ENCODE peak calls at places on chromosome 19, in nine cellular contexts. One of them, this sample, is unnamed. For H3K4me1, the result is how much of the 10 kb centered on the place peaks cover.

GRCh38 chr19:32450217-32450616 is 44.6 kb downstream of the DPY19L3 start:
- DNase-seq in transverse colon: no peak
- DNase-seq in tibial nerve: no peak
- DNase-seq in sigmoid colon: no peak
- DNase-seq in stomach: no peak
- DNase-seq in upper lobe of left lung: no peak
- DNase-seq in ovary: no peak
- DNase-seq in SK-N-SH: no peak
- DNase-seq in H1: no peak
- DNase-seq in this sample: no peak

GRCh38 chr19:8426283-8426682 is 13.2 kb downstream of the MARCHF2 start:
- DNase-seq in upper lobe of left lung: no peak
- DNase-seq in H1: no peak
- DNase-seq in ovary: no peak
- DNase-seq in SK-N-SH: no peak
- DNase-seq in sigmoid colon: no peak
- DNase-seq in stomach: no peak
- DNase-seq in tibial nerve: no peak
- DNase-seq in transverse colon: no peak
- DNase-seq in this sample: no peak

GRCh38 chr19:33698576-33699435 is 77.1 kb downstream of the CHST8 start:
- DNase-seq in upper lobe of left lung: no peak
- DNase-seq in tibial nerve: no peak
- DNase-seq in transverse colon: no peak
- DNase-seq in stomach: no peak
- DNase-seq in SK-N-SH: peak
- DNase-seq in ovary: no peak
- DNase-seq in H1: no peak
- DNase-seq in sigmoid colon: peak
- DNase-seq in this sample: peak

GRCh38 chr19:6768236-6768785 is 1.1 kb upstream of the SH2D3A start:
- DNase-seq in H1: no peak
- DNase-seq in ovary: no peak
- DNase-seq in transverse colon: no peak
- DNase-seq in tibial nerve: no peak
- DNase-seq in SK-N-SH: no peak
- DNase-seq in upper lobe of left lung: no peak
- DNase-seq in sigmoid colon: no peak
- DNase-seq in stomach: no peak
- DNase-seq in this sample: no peak

GRCh38 chr19:17052439-17052838 is 22.8 kb downstream of the HAUS8 start:
- DNase-seq in upper lobe of left lung: peak
- DNase-seq in transverse colon: peak
- DNase-seq in SK-N-SH: peak
- DNase-seq in H1: no peak
- DNase-seq in tibial nerve: no peak
- DNase-seq in ovary: no peak
- DNase-seq in stomach: peak
- DNase-seq in sigmoid colon: no peak
- DNase-seq in this sample: no peak

GRCh38 chr19:14073925-14074838 is 1.6 kb downstream of the MISP3 start:
- DNase-seq in tibial nerve: no peak
- DNase-seq in transverse colon: peak
- DNase-seq in sigmoid colon: peak
- DNase-seq in SK-N-SH: peak
- DNase-seq in stomach: peak
- DNase-seq in H1: no peak
- DNase-seq in ovary: no peak
- DNase-seq in upper lobe of left lung: no peak
- DNase-seq in this sample: no peak

GRCh38 chr19:13839193-13839937 is 37.6 kb upstream of the NANOS3 start:
- DNase-seq in ovary: peak
- DNase-seq in upper lobe of left lung: peak
- DNase-seq in stomach: peak
- DNase-seq in transverse colon: peak
- DNase-seq in sigmoid colon: peak
- DNase-seq in tibial nerve: peak
- DNase-seq in SK-N-SH: peak
- DNase-seq in H1: no peak
- DNase-seq in this sample: peak

GRCh38 chr19:36528921-36529518 is 949 bp upstream of the ZNF260 start:
- DNase-seq in upper lobe of left lung: no peak
- DNase-seq in tibial nerve: no peak
- DNase-seq in transverse colon: no peak
- DNase-seq in sigmoid colon: no peak
- DNase-seq in ovary: no peak
- DNase-seq in stomach: no peak
- DNase-seq in H1: no peak
- DNase-seq in SK-N-SH: peak
- DNase-seq in this sample: no peak

GRCh38 chr19:36060430-36060829 is 5.7 kb downstream of the WDR62 start:
- DNase-seq in SK-N-SH: peak
- DNase-seq in stomach: peak
- DNase-seq in transverse colon: peak
- DNase-seq in tibial nerve: no peak
- DNase-seq in ovary: no peak
- DNase-seq in upper lobe of left lung: peak
- DNase-seq in sigmoid colon: no peak
- DNase-seq in H1: no peak
- DNase-seq in this sample: no peak

GRCh38 chr19:41870401-41870873 is 6.6 kb upstream of the CD79A start:
- DNase-seq in H1: no peak
- DNase-seq in ovary: no peak
- DNase-seq in SK-N-SH: peak
- DNase-seq in tibial nerve: no peak
- DNase-seq in stomach: no peak
- DNase-seq in sigmoid colon: no peak
- DNase-seq in transverse colon: no peak
- DNase-seq in upper lobe of left lung: no peak
- DNase-seq in this sample: no peak

GRCh38 chr19:41872775-41873647 is 4.1 kb upstream of the CD79A start:
- DNase-seq in sigmoid colon: peak
- DNase-seq in upper lobe of left lung: peak
- DNase-seq in stomach: peak
- DNase-seq in transverse colon: peak
- DNase-seq in SK-N-SH: peak
- DNase-seq in ovary: no peak
- DNase-seq in tibial nerve: no peak
- DNase-seq in H1: peak
- DNase-seq in this sample: no peak

GRCh38 chr19:41871573-41872383 is 5.3 kb upstream of the CD79A start:
- DNase-seq in transverse colon: peak
- DNase-seq in tibial nerve: no peak
- DNase-seq in SK-N-SH: peak
- DNase-seq in upper lobe of left lung: peak
- DNase-seq in H1: no peak
- DNase-seq in sigmoid colon: peak
- DNase-seq in ovary: no peak
- DNase-seq in stomach: no peak
- DNase-seq in this sample: no peak

GRCh38 chr19:41869374-41869955 is 7.6 kb upstream of the CD79A start:
- DNase-seq in tibial nerve: no peak
- DNase-seq in sigmoid colon: no peak
- DNase-seq in SK-N-SH: no peak
- DNase-seq in ovary: no peak
- DNase-seq in H1: no peak
- DNase-seq in stomach: no peak
- DNase-seq in transverse colon: no peak
- DNase-seq in upper lobe of left lung: no peak
- DNase-seq in this sample: no peak

GRCh38 chr19:41872384-41872774 is 4.7 kb upstream of the CD79A start:
- DNase-seq in tibial nerve: no peak
- DNase-seq in SK-N-SH: no peak
- DNase-seq in transverse colon: no peak
- DNase-seq in H1: no peak
- DNase-seq in stomach: no peak
- DNase-seq in sigmoid colon: no peak
- DNase-seq in upper lobe of left lung: no peak
- DNase-seq in ovary: no peak
- DNase-seq in this sample: no peak
- TF ChIP-seq EP300 in tibial nerve: no peak
- TF ChIP-seq EP300 in SK-N-SH: no peak
- TF ChIP-seq EP300 in transverse colon: no peak
- TF ChIP-seq EP300 in H1: no peak
- TF ChIP-seq EP300 in stomach: no peak
- TF ChIP-seq EP300 in sigmoid colon: no peak
- TF ChIP-seq EP300 in upper lobe of left lung: no peak
- TF ChIP-seq EP300 in ovary: no peak
- TF ChIP-seq EP300 in this sample: no peak

GRCh38 chr19:46254776-46255175 is 25.2 kb downstream of the IGFL1 start:
- DNase-seq in stomach: no peak
- DNase-seq in ovary: no peak
- DNase-seq in SK-N-SH: no peak
- DNase-seq in transverse colon: no peak
- DNase-seq in H1: no peak
- DNase-seq in upper lobe of left lung: no peak
- DNase-seq in sigmoid colon: no peak
- DNase-seq in tibial nerve: no peak
- DNase-seq in this sample: no peak
- H3K4me1 ChIP-seq in stomach: under half
- H3K4me1 ChIP-seq in ovary: under half
- H3K4me1 ChIP-seq in SK-N-SH: under half
- H3K4me1 ChIP-seq in transverse colon: under half
- H3K4me1 ChIP-seq in H1: under half
- H3K4me1 ChIP-seq in upper lobe of left lung: under half
- H3K4me1 ChIP-seq in sigmoid colon: under half
- H3K4me1 ChIP-seq in tibial nerve: under half
- H3K4me1 ChIP-seq in this sample: under half

DNA sequence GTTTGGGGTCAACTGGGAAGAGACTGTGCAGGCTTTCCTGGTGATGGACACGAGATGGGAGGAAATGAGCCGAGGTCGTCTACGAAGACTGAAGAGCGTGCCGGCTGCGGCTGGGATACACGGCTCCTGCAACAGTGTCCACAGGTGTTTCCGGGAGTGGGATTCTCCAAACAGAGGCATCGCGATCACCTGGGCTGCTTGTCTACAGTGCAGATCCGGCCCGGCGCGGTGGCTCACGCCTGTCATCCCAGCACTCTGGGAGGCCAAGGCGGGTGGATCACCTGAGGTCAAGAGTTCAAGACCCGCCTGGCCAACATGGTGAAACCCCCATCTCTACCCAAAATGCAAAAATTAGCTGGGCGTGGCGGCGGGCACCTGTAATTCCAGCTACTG is 11.6 kb upstream of the SLC39A3 start:
- DNase-seq in H1: no peak
- DNase-seq in transverse colon: no peak
- DNase-seq in upper lobe of left lung: no peak
- DNase-seq in SK-N-SH: no peak
- DNase-seq in sigmoid colon: no peak
- DNase-seq in tibial nerve: no peak
- DNase-seq in stomach: no peak
- DNase-seq in ovary: no peak
- DNase-seq in this sample: no peak
- TF ChIP-seq EP300 in H1: no peak
- TF ChIP-seq EP300 in transverse colon: no peak
- TF ChIP-seq EP300 in upper lobe of left lung: no peak
- TF ChIP-seq EP300 in SK-N-SH: no peak
- TF ChIP-seq EP300 in sigmoid colon: no peak
- TF ChIP-seq EP300 in tibial nerve: no peak
- TF ChIP-seq EP300 in stomach: no peak
- TF ChIP-seq EP300 in ovary: no peak
- TF ChIP-seq EP300 in this sample: no peak

DNA sequence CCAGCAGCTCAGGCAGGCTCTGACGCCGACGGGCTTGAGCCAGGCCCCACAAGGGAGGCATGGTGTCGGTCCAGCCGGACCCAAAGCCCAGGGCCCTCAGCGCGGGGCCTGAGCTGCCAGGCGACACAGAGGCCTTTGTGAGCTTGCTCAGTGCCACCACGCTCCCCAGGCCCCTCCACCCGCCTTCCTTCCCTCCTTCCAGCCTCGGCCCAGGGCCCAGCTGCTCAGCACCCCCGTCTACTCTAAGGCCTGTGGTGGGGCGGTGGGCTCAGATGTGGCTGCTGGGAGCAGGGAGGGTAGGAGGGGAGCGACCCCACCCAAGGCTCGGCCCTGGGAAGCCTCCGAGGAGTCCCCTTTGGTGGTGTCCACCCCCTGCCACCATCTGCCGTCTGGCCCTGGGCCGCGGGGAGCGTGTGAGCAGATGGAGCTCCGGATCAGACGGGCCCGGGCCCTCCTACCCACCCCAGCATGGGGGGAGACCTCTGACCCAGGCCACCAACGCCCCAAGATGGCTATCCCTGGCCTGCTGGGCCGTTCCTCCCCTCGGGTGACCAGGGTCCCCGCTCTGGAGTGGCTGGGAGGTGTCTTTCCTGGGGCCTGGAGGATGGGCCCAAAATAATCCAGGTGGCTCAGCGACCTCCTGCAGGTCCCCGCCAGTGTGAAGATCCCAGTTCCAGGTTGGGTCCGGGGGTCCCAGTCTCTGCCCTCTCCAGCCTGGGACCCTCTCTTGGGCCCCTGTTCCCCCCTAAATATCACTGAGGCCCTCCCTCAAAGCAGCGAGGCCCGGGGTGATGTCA is 7.8 kb downstream of the ZBTB7A start:
- DNase-seq in stomach: no peak
- DNase-seq in ovary: no peak
- DNase-seq in tibial nerve: no peak
- DNase-seq in upper lobe of left lung: no peak
- DNase-seq in SK-N-SH: no peak
- DNase-seq in sigmoid colon: peak
- DNase-seq in H1: no peak
- DNase-seq in transverse colon: peak
- DNase-seq in this sample: no peak
- H3K4me1 ChIP-seq in stomach: half or more
- H3K4me1 ChIP-seq in ovary: under half
- H3K4me1 ChIP-seq in tibial nerve: half or more
- H3K4me1 ChIP-seq in upper lobe of left lung: half or more
- H3K4me1 ChIP-seq in SK-N-SH: under half
- H3K4me1 ChIP-seq in sigmoid colon: half or more
- H3K4me1 ChIP-seq in H1: under half
- H3K4me1 ChIP-seq in transverse colon: half or more
- H3K4me1 ChIP-seq in this sample: half or more

GRCh38 chr19:48830965-48831364 is 5.3 kb downstream of the HSD17B14 start:
- DNase-seq in stomach: no peak
- DNase-seq in transverse colon: no peak
- DNase-seq in tibial nerve: no peak
- DNase-seq in H1: no peak
- DNase-seq in sigmoid colon: no peak
- DNase-seq in SK-N-SH: no peak
- DNase-seq in ovary: no peak
- DNase-seq in upper lobe of left lung: no peak
- DNase-seq in this sample: no peak

GRCh38 chr19:48835734-48836088 is 580 bp downstream of the HSD17B14 start:
- DNase-seq in tibial nerve: peak
- DNase-seq in H1: peak
- DNase-seq in transverse colon: peak
- DNase-seq in ovary: peak
- DNase-seq in sigmoid colon: peak
- DNase-seq in SK-N-SH: peak
- DNase-seq in stomach: peak
- DNase-seq in upper lobe of left lung: peak
- DNase-seq in this sample: peak

GRCh38 chr19:48833049-48833448 is 3.2 kb downstream of the HSD17B14 start:
- DNase-seq in transverse colon: no peak
- DNase-seq in sigmoid colon: no peak
- DNase-seq in tibial nerve: no peak
- DNase-seq in upper lobe of left lung: no peak
- DNase-seq in SK-N-SH: no peak
- DNase-seq in H1: no peak
- DNase-seq in ovary: no peak
- DNase-seq in stomach: no peak
- DNase-seq in this sample: no peak

GRCh38 chr19:48836089-48837017 is at the start of gene HSD17B14:
- DNase-seq in transverse colon: peak
- DNase-seq in ovary: peak
- DNase-seq in sigmoid colon: peak
- DNase-seq in stomach: no peak
- DNase-seq in tibial nerve: no peak
- DNase-seq in upper lobe of left lung: peak
- DNase-seq in SK-N-SH: peak
- DNase-seq in H1: peak
- DNase-seq in this sample: peak

GRCh38 chr19:48833977-48834376 is 2.3 kb downstream of the HSD17B14 start:
- DNase-seq in H1: no peak
- DNase-seq in transverse colon: no peak
- DNase-seq in upper lobe of left lung: no peak
- DNase-seq in ovary: no peak
- DNase-seq in stomach: no peak
- DNase-seq in sigmoid colon: no peak
- DNase-seq in tibial nerve: no peak
- DNase-seq in SK-N-SH: no peak
- DNase-seq in this sample: no peak
- TF ChIP-seq EP300 in H1: no peak
- TF ChIP-seq EP300 in transverse colon: no peak
- TF ChIP-seq EP300 in upper lobe of left lung: no peak
- TF ChIP-seq EP300 in ovary: no peak
- TF ChIP-seq EP300 in stomach: no peak
- TF ChIP-seq EP300 in sigmoid colon: no peak
- TF ChIP-seq EP300 in tibial nerve: no peak
- TF ChIP-seq EP300 in SK-N-SH: no peak
- TF ChIP-seq EP300 in this sample: no peak

This sample was measured in suprapubic skin.